ENCODE peak calls at places on chromosomes 13 and 19, in seven cellular contexts. One of them, this sample, is unnamed.

GRCh38 chr19:10625003-10625761 is at the start of gene SLC44A2:
- DNase-seq in NCI-H1048: peak
- DNase-seq in T-helper 9 cell: no peak
- DNase-seq in Jurkat, Clone E6-1: no peak
- DNase-seq in heart right ventricle: peak
- DNase-seq in AG09309: no peak
- DNase-seq in cerebellar cortex: no peak
- DNase-seq in this sample: peak

GRCh38 chr13:43269037-43269476 is 245.7 kb downstream of the DNAJC15 start:
- DNase-seq in NCI-H1048: no peak
- DNase-seq in T-helper 9 cell: no peak
- DNase-seq in Jurkat, Clone E6-1: no peak
- DNase-seq in heart right ventricle: no peak
- DNase-seq in AG09309: peak
- DNase-seq in cerebellar cortex: no peak
- DNase-seq in this sample: peak

GRCh38 chr19:900302-901111 is 7.2 kb downstream of the RNU6-9 start:
- DNase-seq in NCI-H1048: no peak
- DNase-seq in T-helper 9 cell: peak
- DNase-seq in Jurkat, Clone E6-1: no peak
- DNase-seq in heart right ventricle: no peak
- DNase-seq in AG09309: no peak
- DNase-seq in cerebellar cortex: no peak
- DNase-seq in this sample: peak

GRCh38 chr19:23946569-23946968 is 31.9 kb downstream of the ZNF726 start:
- DNase-seq in NCI-H1048: no peak
- DNase-seq in T-helper 9 cell: no peak
- DNase-seq in Jurkat, Clone E6-1: no peak
- DNase-seq in heart right ventricle: no peak
- DNase-seq in AG09309: no peak
- DNase-seq in cerebellar cortex: no peak
- DNase-seq in this sample: no peak

GRCh38 chr19:52997975-52998374 is 15.7 kb upstream of the ERVV-1 start:
- DNase-seq in NCI-H1048: no peak
- DNase-seq in T-helper 9 cell: no peak
- DNase-seq in Jurkat, Clone E6-1: no peak
- DNase-seq in heart right ventricle: no peak
- DNase-seq in AG09309: no peak
- DNase-seq in cerebellar cortex: no peak
- DNase-seq in this sample: no peak

GRCh38 chr19:39405930-39406655 is 554 bp upstream of the ZFP36 start:
- DNase-seq in NCI-H1048: no peak
- DNase-seq in T-helper 9 cell: peak
- DNase-seq in Jurkat, Clone E6-1: peak
- DNase-seq in heart right ventricle: peak
- DNase-seq in AG09309: no peak
- DNase-seq in cerebellar cortex: no peak
- DNase-seq in this sample: no peak

GRCh38 chr19:38944981-38945506 is 14.3 kb downstream of the MRPS12 start:
- DNase-seq in NCI-H1048: no peak
- DNase-seq in T-helper 9 cell: no peak
- DNase-seq in Jurkat, Clone E6-1: no peak
- DNase-seq in heart right ventricle: no peak
- DNase-seq in AG09309: no peak
- DNase-seq in cerebellar cortex: no peak
- DNase-seq in this sample: peak

GRCh38 chr13:77516342-77516789 is 19.1 kb upstream of the SCEL start:
- DNase-seq in NCI-H1048: no peak
- DNase-seq in T-helper 9 cell: no peak
- DNase-seq in Jurkat, Clone E6-1: no peak
- DNase-seq in heart right ventricle: no peak
- DNase-seq in AG09309: no peak
- DNase-seq in cerebellar cortex: no peak
- DNase-seq in this sample: peak

GRCh38 chr13:28099396-28100148 is 804 bp downstream of the FLT3 start:
- DNase-seq in NCI-H1048: no peak
- DNase-seq in T-helper 9 cell: no peak
- DNase-seq in Jurkat, Clone E6-1: no peak
- DNase-seq in heart right ventricle: no peak
- DNase-seq in AG09309: no peak
- DNase-seq in cerebellar cortex: peak
- DNase-seq in this sample: no peak

GRCh38 chr19:23996549-23996948 is 81.9 kb downstream of the ZNF726 start:
- DNase-seq in NCI-H1048: no peak
- DNase-seq in T-helper 9 cell: no peak
- DNase-seq in Jurkat, Clone E6-1: peak
- DNase-seq in heart right ventricle: no peak
- DNase-seq in AG09309: no peak
- DNase-seq in cerebellar cortex: peak
- DNase-seq in this sample: peak

GRCh38 chr13:79491715-79492114 is 10.8 kb downstream of the NDFIP2 start:
- DNase-seq in NCI-H1048: no peak
- DNase-seq in T-helper 9 cell: no peak
- DNase-seq in Jurkat, Clone E6-1: no peak
- DNase-seq in heart right ventricle: no peak
- DNase-seq in AG09309: peak
- DNase-seq in cerebellar cortex: no peak
- DNase-seq in this sample: peak

GRCh38 chr13:48161530-48162179 is 66.8 kb upstream of the MED4 start:
- DNase-seq in NCI-H1048: no peak
- DNase-seq in T-helper 9 cell: no peak
- DNase-seq in Jurkat, Clone E6-1: no peak
- DNase-seq in heart right ventricle: peak
- DNase-seq in AG09309: no peak
- DNase-seq in cerebellar cortex: no peak
- DNase-seq in this sample: no peak

GRCh38 chr19:56080669-56081401 is 40.3 kb downstream of the ZNF787 start:
- DNase-seq in NCI-H1048: no peak
- DNase-seq in T-helper 9 cell: peak
- DNase-seq in Jurkat, Clone E6-1: peak
- DNase-seq in heart right ventricle: peak
- DNase-seq in AG09309: peak
- DNase-seq in cerebellar cortex: peak
- DNase-seq in this sample: peak

GRCh38 chr19:9848060-9848459 is 12.9 kb downstream of the PIN1 start:
- DNase-seq in NCI-H1048: no peak
- DNase-seq in T-helper 9 cell: peak
- DNase-seq in Jurkat, Clone E6-1: no peak
- DNase-seq in heart right ventricle: no peak
- DNase-seq in AG09309: no peak
- DNase-seq in cerebellar cortex: peak
- DNase-seq in this sample: peak

GRCh38 chr19:36838784-36839324 is 667 bp upstream of the ZNF790 start:
- DNase-seq in NCI-H1048: no peak
- DNase-seq in T-helper 9 cell: no peak
- DNase-seq in Jurkat, Clone E6-1: no peak
- DNase-seq in heart right ventricle: no peak
- DNase-seq in AG09309: no peak
- DNase-seq in cerebellar cortex: no peak
- DNase-seq in this sample: no peak

GRCh38 chr13:111044087-111044830 is 70.9 kb upstream of the ARHGEF7 start:
- DNase-seq in NCI-H1048: no peak
- DNase-seq in T-helper 9 cell: no peak
- DNase-seq in Jurkat, Clone E6-1: no peak
- DNase-seq in heart right ventricle: no peak
- DNase-seq in AG09309: no peak
- DNase-seq in cerebellar cortex: no peak
- DNase-seq in this sample: no peak

GRCh38 chr13:80979035-80979641 is 638.2 kb upstream of the SPRY2 start:
- DNase-seq in NCI-H1048: no peak
- DNase-seq in T-helper 9 cell: no peak
- DNase-seq in Jurkat, Clone E6-1: peak
- DNase-seq in heart right ventricle: peak
- DNase-seq in AG09309: peak
- DNase-seq in cerebellar cortex: peak
- DNase-seq in this sample: peak

GRCh38 chr19:31335716-31336115 is 13.5 kb downstream of the TSHZ3 start:
- DNase-seq in NCI-H1048: no peak
- DNase-seq in T-helper 9 cell: no peak
- DNase-seq in Jurkat, Clone E6-1: no peak
- DNase-seq in heart right ventricle: no peak
- DNase-seq in AG09309: no peak
- DNase-seq in cerebellar cortex: no peak
- DNase-seq in this sample: no peak

GRCh38 chr13:100734194-100734720 is 59.7 kb upstream of the TMTC4 start:
- DNase-seq in NCI-H1048: peak
- DNase-seq in T-helper 9 cell: no peak
- DNase-seq in Jurkat, Clone E6-1: no peak
- DNase-seq in heart right ventricle: no peak
- DNase-seq in AG09309: no peak
- DNase-seq in cerebellar cortex: no peak
- DNase-seq in this sample: no peak

GRCh38 chr13:46893820-46894533 is 2.9 kb downstream of the HTR2A start:
- DNase-seq in NCI-H1048: peak
- DNase-seq in T-helper 9 cell: peak
- DNase-seq in Jurkat, Clone E6-1: no peak
- DNase-seq in heart right ventricle: peak
- DNase-seq in AG09309: no peak
- DNase-seq in cerebellar cortex: peak
- DNase-seq in this sample: peak

GRCh38 chr19:13082192-13083007 is 20.3 kb downstream of the LYL1 start:
- DNase-seq in NCI-H1048: no peak
- DNase-seq in T-helper 9 cell: no peak
- DNase-seq in Jurkat, Clone E6-1: no peak
- DNase-seq in heart right ventricle: no peak
- DNase-seq in AG09309: no peak
- DNase-seq in cerebellar cortex: peak
- DNase-seq in this sample: peak

GRCh38 chr19:3783660-3784584 is 2.3 kb downstream of the MATK start:
- DNase-seq in NCI-H1048: no peak
- DNase-seq in T-helper 9 cell: peak
- DNase-seq in Jurkat, Clone E6-1: no peak
- DNase-seq in heart right ventricle: no peak
- DNase-seq in AG09309: no peak
- DNase-seq in cerebellar cortex: no peak
- DNase-seq in this sample: no peak

GRCh38 chr13:72293206-72293605 is 426.2 kb upstream of the DACH1 start:
- DNase-seq in NCI-H1048: no peak
- DNase-seq in T-helper 9 cell: no peak
- DNase-seq in Jurkat, Clone E6-1: no peak
- DNase-seq in heart right ventricle: no peak
- DNase-seq in AG09309: no peak
- DNase-seq in cerebellar cortex: no peak
- DNase-seq in this sample: peak

GRCh38 chr13:51325837-51326236 is 13.7 kb upstream of the SERPINE3 start:
- DNase-seq in NCI-H1048: no peak
- DNase-seq in T-helper 9 cell: no peak
- DNase-seq in Jurkat, Clone E6-1: no peak
- DNase-seq in heart right ventricle: no peak
- DNase-seq in AG09309: no peak
- DNase-seq in cerebellar cortex: no peak
- DNase-seq in this sample: no peak

GRCh38 chr13:65468628-65469027 is 1761.5 kb downstream of the PCDH9 start:
- DNase-seq in NCI-H1048: no peak
- DNase-seq in T-helper 9 cell: no peak
- DNase-seq in Jurkat, Clone E6-1: no peak
- DNase-seq in heart right ventricle: no peak
- DNase-seq in AG09309: peak
- DNase-seq in cerebellar cortex: no peak
- DNase-seq in this sample: no peak

GRCh38 chr13:94988654-94989053 is 276.3 kb upstream of the SOX21 start:
- DNase-seq in NCI-H1048: no peak
- DNase-seq in T-helper 9 cell: no peak
- DNase-seq in Jurkat, Clone E6-1: peak
- DNase-seq in heart right ventricle: no peak
- DNase-seq in AG09309: no peak
- DNase-seq in cerebellar cortex: peak
- DNase-seq in this sample: no peak

GRCh38 chr19:16588089-16588823 is 16.0 kb upstream of the SLC35E1 start:
- DNase-seq in NCI-H1048: no peak
- DNase-seq in T-helper 9 cell: peak
- DNase-seq in Jurkat, Clone E6-1: peak
- DNase-seq in heart right ventricle: no peak
- DNase-seq in AG09309: no peak
- DNase-seq in cerebellar cortex: peak
- DNase-seq in this sample: no peak

GRCh38 chr19:3669616-3670257 is 30.5 kb downstream of the PIP5K1C start:
- DNase-seq in NCI-H1048: no peak
- DNase-seq in T-helper 9 cell: no peak
- DNase-seq in Jurkat, Clone E6-1: no peak
- DNase-seq in heart right ventricle: no peak
- DNase-seq in AG09309: no peak
- DNase-seq in cerebellar cortex: no peak
- DNase-seq in this sample: no peak

GRCh38 chr13:20264271-20265018 is 32.3 kb upstream of the GJB6 start:
- DNase-seq in NCI-H1048: no peak
- DNase-seq in T-helper 9 cell: no peak
- DNase-seq in Jurkat, Clone E6-1: peak
- DNase-seq in heart right ventricle: no peak
- DNase-seq in AG09309: no peak
- DNase-seq in cerebellar cortex: no peak
- DNase-seq in this sample: no peak

GRCh38 chr13:26498524-26499208 is 58.8 kb upstream of the WASF3 start:
- DNase-seq in NCI-H1048: no peak
- DNase-seq in T-helper 9 cell: no peak
- DNase-seq in Jurkat, Clone E6-1: no peak
- DNase-seq in heart right ventricle: no peak
- DNase-seq in AG09309: no peak
- DNase-seq in cerebellar cortex: peak
- DNase-seq in this sample: peak

GRCh38 chr19:16376649-16377048 is 52.0 kb downstream of the KLF2 start:
- DNase-seq in NCI-H1048: no peak
- DNase-seq in T-helper 9 cell: no peak
- DNase-seq in Jurkat, Clone E6-1: no peak
- DNase-seq in heart right ventricle: no peak
- DNase-seq in AG09309: no peak
- DNase-seq in cerebellar cortex: no peak
- DNase-seq in this sample: peak

GRCh38 chr19:16066611-16067104 is 9.6 kb upstream of the TPM4 start:
- DNase-seq in NCI-H1048: no peak
- DNase-seq in T-helper 9 cell: no peak
- DNase-seq in Jurkat, Clone E6-1: peak
- DNase-seq in heart right ventricle: peak
- DNase-seq in AG09309: no peak
- DNase-seq in cerebellar cortex: no peak
- DNase-seq in this sample: peak